ENCODE peak calls at places on chromosomes 11 and 22, in five cellular contexts. U is GM12891, C is HepG2, B is GM12878, Z is K562. D is an unnamed sample.

GRCh38 chr11:19160839-19161238 is 40.9 kb downstream of the CSRP3 start:
- DNase-seq in U (no peak), C (no peak), B (no peak), Z (no peak), D (no peak)

GRCh38 chr11:17383466-17383865 is 5.0 kb downstream of the KCNJ11 start:
- DNase-seq in U (no peak), C (no peak), B (no peak), Z (no peak), D (no peak)

GRCh38 chr11:27697679-27698275 is 2.5 kb downstream of the BDNF start:
- DNase-seq in U (no peak), C (no peak), B (no peak), Z (no peak), D (no peak)

GRCh38 chr11:64100345-64100744 is 64.6 kb downstream of the FLRT1 start:
- DNase-seq in U (peak; percentile 81), C (no peak), B (no peak), Z (peak; percentile 61), D (peak; percentile 64)

GRCh38 chr11:111528557-111528956 is 12.0 kb upstream of the LAYN start:
- DNase-seq in U (no peak), C (no peak), B (no peak), Z (no peak), D (no peak)

GRCh38 chr22:39715778-39716495 is 145.4 kb downstream of the CACNA1I start:
- DNase-seq in U (no peak), C (no peak), B (no peak), Z (no peak), D (no peak)

GRCh38 chr11:19817870-19818269 is 105.2 kb downstream of the NAV2 start:
- DNase-seq in U (no peak), C (no peak), B (no peak), Z (no peak), D (no peak)

GRCh38 chr11:5096011-5096410 is 26.6 kb downstream of the OR52E1 start:
- DNase-seq in U (no peak), C (no peak), B (no peak), Z (no peak), D (no peak)

GRCh38 chr11:128890543-128891409 is at the start of gene KCNJ5:
- DNase-seq in U (no peak), C (no peak), B (no peak), Z (no peak), D (no peak)

GRCh38 chr11:122861631-122862030 is 20.9 kb upstream of the JHY start:
- DNase-seq in U (no peak), C (no peak), B (no peak), Z (no peak), D (no peak)

GRCh38 chr22:23064381-23065068 is 5.8 kb upstream of the GNAZ start:
- DNase-seq in U (no peak), C (no peak), B (no peak), Z (no peak), D (no peak)

GRCh38 chr11:18697581-18697980 is 998 bp upstream of the TMEM86A start:
- DNase-seq in U (no peak), C (no peak), B (no peak), Z (no peak), D (no peak)

GRCh38 chr11:45870706-45871105 is 14.7 kb upstream of the MAPK8IP1 start:
- DNase-seq in U (no peak), C (no peak), B (no peak), Z (no peak), D (no peak)
- TF ChIP-seq POLR2A in U (no peak), C (no peak), B (no peak), Z (no peak), D (no peak)

GRCh38 chr11:40280161-40281054 is 1179.0 kb downstream of the LRRC4C start:
- DNase-seq in U (no peak), C (no peak), B (no peak), Z (no peak), D (no peak)
- TF ChIP-seq TAF1 in U (no peak), C (no peak), B (no peak), Z (no peak), D (no peak)

GRCh38 chr11:69642913-69643632 is 2.1 kb downstream of the CCND1 start:
- DNase-seq in U (peak; percentile 92), C (peak; percentile 50), B (no peak), Z (peak; percentile 85), D (peak; percentile 87)
- TF ChIP-seq POLR2A in U (no peak), C (no peak), B (no peak), Z (no peak), D (no peak)

GRCh38 chr22:27336151-27337090 is 465.1 kb downstream of the MN1 start:
- DNase-seq in U (no peak), C (no peak), B (no peak), Z (no peak), D (no peak)
- TF ChIP-seq TAF1 in U (no peak), C (no peak), B (no peak), Z (no peak), D (no peak)

GRCh38 chr22:19942071-19942885 is 660 bp upstream of the TXNRD2 start:
- DNase-seq in U (no peak), C (no peak), B (no peak), Z (peak; percentile 93), D (no peak)

GRCh38 chr22:19942886-19943664 is 1.5 kb upstream of the TXNRD2 start:
- DNase-seq in U (no peak), C (peak; percentile 64), B (no peak), Z (no peak), D (no peak)

GRCh38 chr22:19940536-19941364 is 822 bp upstream of the COMT start:
- DNase-seq in U (no peak), C (no peak), B (no peak), Z (peak; percentile 80), D (no peak)

GRCh38 chr22:19943665-19944026 is 2.0 kb upstream of the TXNRD2 start:
- DNase-seq in U (no peak), C (peak; percentile 61), B (no peak), Z (no peak), D (no peak)

DNA sequence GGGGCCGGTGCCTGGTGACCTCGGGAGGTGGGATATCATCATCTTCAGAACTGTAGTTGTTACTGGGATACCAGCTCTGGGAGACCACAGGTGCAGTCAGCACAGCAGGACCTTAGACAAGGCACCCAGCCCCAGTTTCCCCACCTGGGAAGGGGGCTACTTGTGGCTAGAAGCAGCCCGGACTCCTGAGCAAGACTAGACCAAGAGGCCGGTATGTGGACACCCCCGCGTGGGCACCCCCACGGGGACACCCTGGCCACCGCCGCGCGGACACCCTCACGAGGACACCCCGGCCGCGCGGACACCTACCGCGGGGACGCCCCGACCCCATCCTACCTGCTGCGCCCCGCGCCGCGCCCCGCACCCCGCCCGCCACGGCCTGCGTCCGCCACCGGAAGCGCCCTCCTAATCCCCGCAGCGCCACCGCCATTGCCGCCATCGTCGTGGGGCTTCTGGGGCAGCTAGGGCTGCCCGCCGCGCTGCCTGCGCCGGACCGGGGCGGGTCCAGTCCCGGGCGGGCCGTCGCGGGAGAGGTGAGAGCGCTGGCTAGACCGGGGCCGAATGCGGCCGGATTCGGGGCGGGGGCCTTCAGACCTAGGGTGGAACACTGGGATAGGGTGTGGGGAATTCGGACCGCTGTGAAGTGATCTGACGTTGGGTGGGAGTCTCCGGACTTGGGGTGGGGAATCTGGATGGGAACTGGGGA is at the start of the genes COMT and TXNRD2:
- DNase-seq in U (peak; percentile 91), C (no peak), B (no peak), Z (peak; percentile 100), D (peak; percentile 95)
- TF ChIP-seq POLR2A in U (peak; percentile 74), C (peak; percentile 72), B (peak; percentile 93), Z (no peak), D (peak; percentile 78)

GRCh38 chr11:74388678-74389327 is 9.4 kb downstream of the PGM2L1 start:
- DNase-seq in U (no peak), C (peak; percentile 42), B (peak; percentile 8), Z (peak; percentile 33), D (no peak)

GRCh38 chr11:74391193-74391592 is 7.0 kb downstream of the PGM2L1 start:
- DNase-seq in U (no peak), C (no peak), B (no peak), Z (no peak), D (no peak)

GRCh38 chr11:74390697-74391096 is 7.5 kb downstream of the PGM2L1 start:
- DNase-seq in U (no peak), C (no peak), B (no peak), Z (no peak), D (no peak)
- TF ChIP-seq TAF1 in U (no peak), C (no peak), B (no peak), Z (no peak), D (no peak)

D was measured in GM12892.